ENCODE peak calls at places on chromosomes 11 and 22, in eight cellular contexts. One of them, this sample, is unnamed.

GRCh38 chr11:44943118-44943517 is 7.6 kb downstream of the TP53I11 start:
- DNase-seq in SJSA1: no peak
- DNase-seq in heart right ventricle: no peak
- DNase-seq in NCI-H1105 treated with DMSO at 0.1 percent for 48 hours: no peak
- DNase-seq in HTR-8/SVneo: no peak
- DNase-seq in heart left ventricle: no peak
- DNase-seq in stimulated activated CD4-positive, alpha-beta T cell treated with anti-CD3 and anti-CD28 coated beads, Interleukin-12 subunit alpha, Interleukin-12 subunit beta, amount 100 ng/mL, for 48 hours: no peak
- DNase-seq in HFFc6: no peak
- DNase-seq in this sample: no peak

GRCh38 chr11:130299978-130300377 is 14.7 kb downstream of the ZBTB44 start:
- DNase-seq in SJSA1: no peak
- DNase-seq in heart right ventricle: no peak
- DNase-seq in NCI-H1105 treated with DMSO at 0.1 percent for 48 hours: no peak
- DNase-seq in HTR-8/SVneo: no peak
- DNase-seq in heart left ventricle: no peak
- DNase-seq in stimulated activated CD4-positive, alpha-beta T cell treated with anti-CD3 and anti-CD28 coated beads, Interleukin-12 subunit alpha, Interleukin-12 subunit beta, amount 100 ng/mL, for 48 hours: no peak
- DNase-seq in HFFc6: no peak
- DNase-seq in this sample: no peak

GRCh38 chr11:86811637-86812321 is 11.4 kb downstream of the PRSS23 start:
- DNase-seq in SJSA1: no peak
- DNase-seq in heart right ventricle: no peak
- DNase-seq in NCI-H1105 treated with DMSO at 0.1 percent for 48 hours: no peak
- DNase-seq in HTR-8/SVneo: no peak
- DNase-seq in heart left ventricle: no peak
- DNase-seq in stimulated activated CD4-positive, alpha-beta T cell treated with anti-CD3 and anti-CD28 coated beads, Interleukin-12 subunit alpha, Interleukin-12 subunit beta, amount 100 ng/mL, for 48 hours: no peak
- DNase-seq in HFFc6: peak
- DNase-seq in this sample: no peak

GRCh38 chr11:35820614-35821013 is 123.2 kb upstream of the LDLRAD3 start:
- DNase-seq in SJSA1: no peak
- DNase-seq in heart right ventricle: no peak
- DNase-seq in NCI-H1105 treated with DMSO at 0.1 percent for 48 hours: no peak
- DNase-seq in HTR-8/SVneo: no peak
- DNase-seq in heart left ventricle: no peak
- DNase-seq in stimulated activated CD4-positive, alpha-beta T cell treated with anti-CD3 and anti-CD28 coated beads, Interleukin-12 subunit alpha, Interleukin-12 subunit beta, amount 100 ng/mL, for 48 hours: no peak
- DNase-seq in HFFc6: no peak
- DNase-seq in this sample: no peak

GRCh38 chr11:134660416-134660815 is 248.4 kb upstream of the B3GAT1 start:
- DNase-seq in SJSA1: no peak
- DNase-seq in heart right ventricle: peak
- DNase-seq in NCI-H1105 treated with DMSO at 0.1 percent for 48 hours: no peak
- DNase-seq in HTR-8/SVneo: no peak
- DNase-seq in heart left ventricle: no peak
- DNase-seq in stimulated activated CD4-positive, alpha-beta T cell treated with anti-CD3 and anti-CD28 coated beads, Interleukin-12 subunit alpha, Interleukin-12 subunit beta, amount 100 ng/mL, for 48 hours: no peak
- DNase-seq in HFFc6: no peak
- DNase-seq in this sample: no peak

GRCh38 chr11:61974766-61975631 is 7.6 kb upstream of the FTH1 start:
- DNase-seq in SJSA1: no peak
- DNase-seq in heart right ventricle: no peak
- DNase-seq in NCI-H1105 treated with DMSO at 0.1 percent for 48 hours: peak
- DNase-seq in HTR-8/SVneo: no peak
- DNase-seq in heart left ventricle: no peak
- DNase-seq in stimulated activated CD4-positive, alpha-beta T cell treated with anti-CD3 and anti-CD28 coated beads, Interleukin-12 subunit alpha, Interleukin-12 subunit beta, amount 100 ng/mL, for 48 hours: no peak
- DNase-seq in HFFc6: no peak
- DNase-seq in this sample: no peak

GRCh38 chr11:29389793-29390192 is 627.0 kb downstream of the KCNA4 start:
- DNase-seq in SJSA1: no peak
- DNase-seq in heart right ventricle: no peak
- DNase-seq in NCI-H1105 treated with DMSO at 0.1 percent for 48 hours: no peak
- DNase-seq in HTR-8/SVneo: no peak
- DNase-seq in heart left ventricle: no peak
- DNase-seq in stimulated activated CD4-positive, alpha-beta T cell treated with anti-CD3 and anti-CD28 coated beads, Interleukin-12 subunit alpha, Interleukin-12 subunit beta, amount 100 ng/mL, for 48 hours: no peak
- DNase-seq in HFFc6: no peak
- DNase-seq in this sample: no peak

GRCh38 chr11:22432331-22433065 is 94.3 kb downstream of the SLC17A6 start:
- DNase-seq in SJSA1: no peak
- DNase-seq in heart right ventricle: peak
- DNase-seq in NCI-H1105 treated with DMSO at 0.1 percent for 48 hours: peak
- DNase-seq in HTR-8/SVneo: no peak
- DNase-seq in heart left ventricle: peak
- DNase-seq in stimulated activated CD4-positive, alpha-beta T cell treated with anti-CD3 and anti-CD28 coated beads, Interleukin-12 subunit alpha, Interleukin-12 subunit beta, amount 100 ng/mL, for 48 hours: no peak
- DNase-seq in HFFc6: no peak
- DNase-seq in this sample: no peak

GRCh38 chr11:13003726-13004493 is 5.2 kb upstream of the RASSF10 start:
- DNase-seq in SJSA1: no peak
- DNase-seq in heart right ventricle: no peak
- DNase-seq in NCI-H1105 treated with DMSO at 0.1 percent for 48 hours: no peak
- DNase-seq in HTR-8/SVneo: no peak
- DNase-seq in heart left ventricle: no peak
- DNase-seq in stimulated activated CD4-positive, alpha-beta T cell treated with anti-CD3 and anti-CD28 coated beads, Interleukin-12 subunit alpha, Interleukin-12 subunit beta, amount 100 ng/mL, for 48 hours: no peak
- DNase-seq in HFFc6: no peak
- DNase-seq in this sample: no peak

GRCh38 chr11:13335319-13335718 is 57.7 kb downstream of the BMAL1 start:
- DNase-seq in SJSA1: peak
- DNase-seq in heart right ventricle: peak
- DNase-seq in NCI-H1105 treated with DMSO at 0.1 percent for 48 hours: peak
- DNase-seq in HTR-8/SVneo: peak
- DNase-seq in heart left ventricle: peak
- DNase-seq in stimulated activated CD4-positive, alpha-beta T cell treated with anti-CD3 and anti-CD28 coated beads, Interleukin-12 subunit alpha, Interleukin-12 subunit beta, amount 100 ng/mL, for 48 hours: peak
- DNase-seq in HFFc6: peak
- DNase-seq in this sample: no peak

GRCh38 chr22:38788417-38788816 is 5.5 kb downstream of the DNAL4 start:
- DNase-seq in SJSA1: no peak
- DNase-seq in heart right ventricle: peak
- DNase-seq in NCI-H1105 treated with DMSO at 0.1 percent for 48 hours: peak
- DNase-seq in HTR-8/SVneo: peak
- DNase-seq in heart left ventricle: peak
- DNase-seq in stimulated activated CD4-positive, alpha-beta T cell treated with anti-CD3 and anti-CD28 coated beads, Interleukin-12 subunit alpha, Interleukin-12 subunit beta, amount 100 ng/mL, for 48 hours: no peak
- DNase-seq in HFFc6: peak
- DNase-seq in this sample: peak

GRCh38 chr22:50206599-50206998 is 5.8 kb downstream of the SELENOO start:
- DNase-seq in SJSA1: no peak
- DNase-seq in heart right ventricle: peak
- DNase-seq in NCI-H1105 treated with DMSO at 0.1 percent for 48 hours: no peak
- DNase-seq in HTR-8/SVneo: no peak
- DNase-seq in heart left ventricle: peak
- DNase-seq in stimulated activated CD4-positive, alpha-beta T cell treated with anti-CD3 and anti-CD28 coated beads, Interleukin-12 subunit alpha, Interleukin-12 subunit beta, amount 100 ng/mL, for 48 hours: no peak
- DNase-seq in HFFc6: no peak
- DNase-seq in this sample: no peak

GRCh38 chr22:46902998-46903916 is 140.8 kb downstream of the TBC1D22A start:
- DNase-seq in SJSA1: peak
- DNase-seq in heart right ventricle: no peak
- DNase-seq in NCI-H1105 treated with DMSO at 0.1 percent for 48 hours: no peak
- DNase-seq in HTR-8/SVneo: no peak
- DNase-seq in heart left ventricle: no peak
- DNase-seq in stimulated activated CD4-positive, alpha-beta T cell treated with anti-CD3 and anti-CD28 coated beads, Interleukin-12 subunit alpha, Interleukin-12 subunit beta, amount 100 ng/mL, for 48 hours: no peak
- DNase-seq in HFFc6: no peak
- DNase-seq in this sample: no peak

GRCh38 chr11:61480936-61481335 is 27.6 kb upstream of the LRRC10B start:
- DNase-seq in SJSA1: no peak
- DNase-seq in heart right ventricle: peak
- DNase-seq in NCI-H1105 treated with DMSO at 0.1 percent for 48 hours: peak
- DNase-seq in HTR-8/SVneo: no peak
- DNase-seq in heart left ventricle: no peak
- DNase-seq in stimulated activated CD4-positive, alpha-beta T cell treated with anti-CD3 and anti-CD28 coated beads, Interleukin-12 subunit alpha, Interleukin-12 subunit beta, amount 100 ng/mL, for 48 hours: no peak
- DNase-seq in HFFc6: no peak
- DNase-seq in this sample: no peak

GRCh38 chr11:5476184-5476819 is 12.2 kb upstream of the OR52D1 start:
- DNase-seq in SJSA1: peak
- DNase-seq in heart right ventricle: peak
- DNase-seq in NCI-H1105 treated with DMSO at 0.1 percent for 48 hours: peak
- DNase-seq in HTR-8/SVneo: peak
- DNase-seq in heart left ventricle: no peak
- DNase-seq in stimulated activated CD4-positive, alpha-beta T cell treated with anti-CD3 and anti-CD28 coated beads, Interleukin-12 subunit alpha, Interleukin-12 subunit beta, amount 100 ng/mL, for 48 hours: peak
- DNase-seq in HFFc6: peak
- DNase-seq in this sample: no peak

GRCh38 chr11:65538915-65539374 is 14.1 kb downstream of the SCYL1 start:
- DNase-seq in SJSA1: no peak
- DNase-seq in heart right ventricle: no peak
- DNase-seq in NCI-H1105 treated with DMSO at 0.1 percent for 48 hours: no peak
- DNase-seq in HTR-8/SVneo: no peak
- DNase-seq in heart left ventricle: no peak
- DNase-seq in stimulated activated CD4-positive, alpha-beta T cell treated with anti-CD3 and anti-CD28 coated beads, Interleukin-12 subunit alpha, Interleukin-12 subunit beta, amount 100 ng/mL, for 48 hours: no peak
- DNase-seq in HFFc6: no peak
- DNase-seq in this sample: no peak

This sample was measured in T1000.